ENCODE peak calls at places on chromosome 1, in ten cellular contexts. Q is pancreas, F is tibial nerve, Z is cardiac muscle cell, G is ovary, I is heart left ventricle, S is PC-3, W is upper lobe of right lung, H is left ventricle myocardium inferior, U is lung. E is an unnamed sample. For H3K4me1, the result is how much of the 10 kb centered on the place peaks cover.

GRCh38 chr1:241612533-241613505 is 27.4 kb downstream of the CHML start:
- DNase-seq in U (no peak), I (no peak), H (no peak), W (no peak), G (no peak), F (peak), Q (no peak), S (peak), Z (peak), E (no peak)

GRCh38 chr1:47630346-47630745 is 192.5 kb downstream of the FOXD2 start:
- DNase-seq in S (no peak), F (no peak), H (no peak), Z (no peak), U (no peak), G (no peak), W (no peak), Q (no peak), I (no peak), E (no peak)

GRCh38 chr1:242554577-242554976 is 30.1 kb upstream of the PLD5 start:
- DNase-seq in G (no peak), Z (no peak), Q (no peak), U (no peak), H (no peak), I (no peak), W (no peak), F (no peak), S (peak), E (no peak)

GRCh38 chr1:245232936-245233335 is 78.2 kb downstream of the KIF26B start:
- DNase-seq in I (no peak), W (no peak), F (no peak), Z (no peak), Q (no peak), U (no peak), G (no peak), S (no peak), H (no peak), E (no peak)

GRCh38 chr1:25573961-25574360 is 30.6 kb downstream of the LDLRAP1 start:
- DNase-seq in H (no peak), I (no peak), F (no peak), U (no peak), G (no peak), W (no peak), S (no peak), Q (no peak), Z (no peak), E (no peak)

GRCh38 chr1:48001696-48002095 is 4.5 kb upstream of the TRABD2B start:
- DNase-seq in Z (no peak), W (no peak), I (no peak), U (no peak), G (no peak), Q (no peak), S (no peak), H (no peak), F (no peak), E (no peak)

GRCh38 chr1:52460686-52461085 is 56.3 kb downstream of the PRPF38A start:
- DNase-seq in Q (no peak), H (no peak), I (no peak), S (peak), G (no peak), F (no peak), W (no peak), Z (peak), U (no peak), E (no peak)

GRCh38 chr1:67921725-67922489 is 88.6 kb upstream of the GNG12 start:
- DNase-seq in S (no peak), H (no peak), G (no peak), Q (no peak), Z (peak), F (no peak), U (no peak), I (no peak), W (no peak), E (no peak)

GRCh38 chr1:8116892-8117262 is 90.8 kb upstream of the ERRFI1 start:
- DNase-seq in S (no peak), I (peak), F (peak), U (peak), Z (peak), Q (no peak), H (peak), G (peak), W (no peak), E (peak)

GRCh38 chr1:193179094-193179493 is 7.3 kb downstream of the B3GALT2 start:
- DNase-seq in Q (no peak), G (no peak), S (no peak), I (no peak), W (no peak), F (no peak), U (no peak), H (no peak), Z (no peak), E (no peak)

GRCh38 chr1:75796376-75797272 is at the start of gene MSH4:
- DNase-seq in U (no peak), G (no peak), H (no peak), F (no peak), Z (no peak), S (no peak), W (no peak), Q (peak), I (no peak), E (no peak)

GRCh38 chr1:214843281-214843680 is 239.3 kb upstream of the KCNK2 start:
- DNase-seq in I (no peak), H (no peak), F (no peak), W (no peak), Z (no peak), G (no peak), U (no peak), S (peak), Q (no peak), E (no peak)

GRCh38 chr1:15626269-15626668 is 9.0 kb downstream of the DDI2 start:
- DNase-seq in G (no peak), S (no peak), Q (no peak), W (no peak), I (no peak), F (no peak), H (no peak), U (no peak), Z (no peak), E (no peak)
- H3K4me1 ChIP-seq in G (under half), S (under half), Q (under half), W (half or more), I (under half), F (under half), H (half or more), U (under half), Z (under half), E (under half)

DNA sequence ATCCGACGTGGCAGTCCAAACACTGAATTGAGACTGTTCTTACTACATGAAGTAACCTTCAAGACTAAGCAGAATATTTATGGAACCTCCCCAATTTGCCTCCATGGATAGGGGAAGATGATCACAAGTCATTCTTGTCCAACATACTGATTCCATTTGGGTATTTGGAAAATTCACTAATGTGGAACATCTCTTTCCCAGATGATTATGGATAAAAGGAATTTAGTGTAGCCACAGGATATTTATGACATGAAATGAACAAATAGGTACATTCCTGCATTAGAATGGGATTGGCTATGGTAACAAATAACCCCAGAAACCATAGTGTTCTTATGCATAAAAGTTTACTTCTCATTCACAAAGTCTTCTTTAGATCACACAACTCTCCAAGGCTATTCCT is 40.2 kb upstream of the SGIP1 start:
- DNase-seq in S (no peak), Z (no peak), U (no peak), W (no peak), F (no peak), G (no peak), Q (no peak), I (no peak), H (no peak), E (no peak)
- H3K27ac ChIP-seq in S (no peak), Z (peak), U (no peak), W (no peak), F (no peak), G (no peak), Q (no peak), I (no peak), H (no peak), E (no peak)

GRCh38 chr1:2528966-2529750 is 905 bp downstream of the HES5 start:
- DNase-seq in S (no peak), I (peak), H (no peak), Z (no peak), F (no peak), U (no peak), W (no peak), Q (peak), G (no peak), E (peak)
- H3K4me1 ChIP-seq in S (under half), I (half or more), H (half or more), Z (under half), F (under half), U (under half), W (under half), Q (under half), G (under half), E (half or more)

GRCh38 chr1:20185834-20186782 is at the start of the genes PLA2G2C and UBXN10:
- DNase-seq in I (peak), G (peak), Z (peak), H (peak), U (peak), F (no peak), S (no peak), Q (peak), W (peak), E (peak)
- H3K27ac ChIP-seq in I (peak), G (no peak), Z (no peak), H (peak), U (peak), F (no peak), S (no peak), Q (no peak), W (peak), E (peak)

GRCh38 chr1:208224192-208224713 is 19.9 kb downstream of the PLXNA2 start:
- DNase-seq in Z (no peak), F (no peak), I (no peak), W (no peak), Q (no peak), H (no peak), G (no peak), U (no peak), S (no peak), E (no peak)
- H3K4me1 ChIP-seq in Z (half or more), F (under half), I (half or more), W (half or more), Q (under half), H (half or more), G (under half), U (under half), S (under half), E (half or more)

DNA sequence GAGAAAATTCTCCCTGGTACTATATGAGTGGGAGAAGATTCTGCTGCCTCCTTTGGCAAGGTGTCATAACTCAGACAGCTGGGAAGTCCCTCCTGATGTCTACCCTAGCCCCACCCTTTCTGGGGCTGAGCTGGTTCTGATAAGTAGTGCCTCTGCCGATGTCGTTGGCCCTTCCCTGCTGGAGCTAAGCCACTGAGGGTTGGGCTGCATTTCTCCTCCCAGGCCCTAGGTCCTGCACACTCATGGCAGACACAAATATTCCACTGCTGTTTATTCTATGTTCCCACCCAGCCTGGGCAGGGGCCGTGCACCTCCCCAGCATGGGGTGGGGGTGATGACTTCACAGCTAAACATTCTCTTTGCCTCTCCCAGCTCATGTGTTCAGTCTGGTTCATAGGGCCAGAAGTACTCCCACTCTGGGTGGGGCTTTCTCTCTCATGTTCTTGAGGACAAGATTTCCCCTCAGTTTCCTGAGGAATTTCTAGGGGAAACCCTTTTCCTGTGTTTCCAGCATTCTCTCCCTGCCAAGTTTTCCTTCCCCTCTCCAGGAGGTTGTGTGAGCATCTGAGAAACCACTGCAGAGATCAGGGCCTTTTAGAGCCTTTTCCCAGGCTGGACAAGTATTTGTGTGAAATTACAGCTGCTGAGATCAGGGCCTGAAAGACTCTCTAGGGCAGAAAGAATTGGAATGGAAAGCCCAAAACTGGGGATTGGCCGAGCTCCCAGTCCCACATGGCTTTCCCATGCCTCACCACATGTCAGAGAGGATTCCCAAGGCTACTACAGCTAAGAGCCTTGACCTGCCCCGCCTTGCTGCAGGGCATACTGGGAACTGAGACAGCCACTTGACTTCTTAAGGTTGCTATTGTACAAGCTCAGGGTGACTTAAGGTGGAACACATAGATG is 66.2 kb downstream of the ATP2B4 start:
- DNase-seq in G (peak), U (peak), S (peak), Z (peak), Q (no peak), H (peak), F (peak), W (peak), I (peak), E (peak)
- H3K27ac ChIP-seq in G (peak), U (peak), S (peak), Z (no peak), Q (peak), H (peak), F (peak), W (peak), I (peak), E (peak)